ENCODE peak calls at places on chromosomes 2 and 18, in six cellular contexts. One of them, this sample, is unnamed.

GRCh38 chr18:6997802-6998201 is 119.8 kb downstream of the LAMA1 start:
- DNase-seq in activated naive CD8-positive, alpha-beta T cell treated with anti-CD3 and anti-CD28 coated beads, Interleukin-2, amount 50 U/mL, for 24 hours: no peak
- DNase-seq in EL: no peak
- DNase-seq in iPS DF 19.7: no peak
- DNase-seq in IMR-90: no peak
- DNase-seq in stimulated activated CD4-positive, alpha-beta T cell treated with anti-CD3 and anti-CD28 coated beads, Interleukin-4, amount 100 ng/mL, for 24 hours: no peak
- DNase-seq in this sample: no peak

GRCh38 chr2:53252115-53252514 is 515.5 kb upstream of the CHAC2 start:
- DNase-seq in EL: no peak
- DNase-seq in iPS DF 19.7: no peak
- DNase-seq in activated naive CD8-positive, alpha-beta T cell treated with anti-CD3 and anti-CD28 coated beads, Interleukin-2, amount 50 U/mL, for 24 hours: no peak
- DNase-seq in IMR-90: peak
- DNase-seq in stimulated activated CD4-positive, alpha-beta T cell treated with anti-CD3 and anti-CD28 coated beads, Interleukin-4, amount 100 ng/mL, for 24 hours: no peak
- DNase-seq in this sample: no peak

GRCh38 chr2:236168110-236169067 is at the start of gene GBX2:
- DNase-seq in EL: peak
- DNase-seq in stimulated activated CD4-positive, alpha-beta T cell treated with anti-CD3 and anti-CD28 coated beads, Interleukin-4, amount 100 ng/mL, for 24 hours: no peak
- DNase-seq in IMR-90: peak
- DNase-seq in activated naive CD8-positive, alpha-beta T cell treated with anti-CD3 and anti-CD28 coated beads, Interleukin-2, amount 50 U/mL, for 24 hours: no peak
- DNase-seq in iPS DF 19.7: no peak
- DNase-seq in this sample: peak

GRCh38 chr2:32632089-32632488 is 4.2 kb downstream of the TTC27 start:
- DNase-seq in EL: peak
- DNase-seq in activated naive CD8-positive, alpha-beta T cell treated with anti-CD3 and anti-CD28 coated beads, Interleukin-2, amount 50 U/mL, for 24 hours: peak
- DNase-seq in iPS DF 19.7: no peak
- DNase-seq in IMR-90: peak
- DNase-seq in stimulated activated CD4-positive, alpha-beta T cell treated with anti-CD3 and anti-CD28 coated beads, Interleukin-4, amount 100 ng/mL, for 24 hours: peak
- DNase-seq in this sample: peak

GRCh38 chr2:176080540-176081355 is 3.0 kb downstream of the EVX2 start:
- DNase-seq in IMR-90: no peak
- DNase-seq in stimulated activated CD4-positive, alpha-beta T cell treated with anti-CD3 and anti-CD28 coated beads, Interleukin-4, amount 100 ng/mL, for 24 hours: no peak
- DNase-seq in iPS DF 19.7: no peak
- DNase-seq in activated naive CD8-positive, alpha-beta T cell treated with anti-CD3 and anti-CD28 coated beads, Interleukin-2, amount 50 U/mL, for 24 hours: no peak
- DNase-seq in EL: peak
- DNase-seq in this sample: no peak

GRCh38 chr2:234286956-234287355 is 209.9 kb downstream of the ARL4C start:
- DNase-seq in stimulated activated CD4-positive, alpha-beta T cell treated with anti-CD3 and anti-CD28 coated beads, Interleukin-4, amount 100 ng/mL, for 24 hours: no peak
- DNase-seq in IMR-90: peak
- DNase-seq in activated naive CD8-positive, alpha-beta T cell treated with anti-CD3 and anti-CD28 coated beads, Interleukin-2, amount 50 U/mL, for 24 hours: no peak
- DNase-seq in iPS DF 19.7: no peak
- DNase-seq in EL: no peak
- DNase-seq in this sample: no peak

GRCh38 chr2:19363474-19363778 is 5.0 kb upstream of the OSR1 start:
- DNase-seq in activated naive CD8-positive, alpha-beta T cell treated with anti-CD3 and anti-CD28 coated beads, Interleukin-2, amount 50 U/mL, for 24 hours: no peak
- DNase-seq in IMR-90: no peak
- DNase-seq in stimulated activated CD4-positive, alpha-beta T cell treated with anti-CD3 and anti-CD28 coated beads, Interleukin-4, amount 100 ng/mL, for 24 hours: no peak
- DNase-seq in EL: no peak
- DNase-seq in iPS DF 19.7: no peak
- DNase-seq in this sample: no peak

GRCh38 chr2:42823744-42824453 is 31.5 kb upstream of the HAAO start:
- DNase-seq in activated naive CD8-positive, alpha-beta T cell treated with anti-CD3 and anti-CD28 coated beads, Interleukin-2, amount 50 U/mL, for 24 hours: no peak
- DNase-seq in EL: no peak
- DNase-seq in stimulated activated CD4-positive, alpha-beta T cell treated with anti-CD3 and anti-CD28 coated beads, Interleukin-4, amount 100 ng/mL, for 24 hours: no peak
- DNase-seq in iPS DF 19.7: no peak
- DNase-seq in IMR-90: peak
- DNase-seq in this sample: no peak

GRCh38 chr2:47651296-47651695 is 131.6 kb upstream of the MSH6 start:
- DNase-seq in activated naive CD8-positive, alpha-beta T cell treated with anti-CD3 and anti-CD28 coated beads, Interleukin-2, amount 50 U/mL, for 24 hours: no peak
- DNase-seq in iPS DF 19.7: no peak
- DNase-seq in EL: no peak
- DNase-seq in IMR-90: no peak
- DNase-seq in stimulated activated CD4-positive, alpha-beta T cell treated with anti-CD3 and anti-CD28 coated beads, Interleukin-4, amount 100 ng/mL, for 24 hours: no peak
- DNase-seq in this sample: no peak

GRCh38 chr18:52936931-52937330 is 596.9 kb downstream of the DCC start:
- DNase-seq in stimulated activated CD4-positive, alpha-beta T cell treated with anti-CD3 and anti-CD28 coated beads, Interleukin-4, amount 100 ng/mL, for 24 hours: no peak
- DNase-seq in activated naive CD8-positive, alpha-beta T cell treated with anti-CD3 and anti-CD28 coated beads, Interleukin-2, amount 50 U/mL, for 24 hours: no peak
- DNase-seq in iPS DF 19.7: no peak
- DNase-seq in IMR-90: no peak
- DNase-seq in EL: no peak
- DNase-seq in this sample: peak

GRCh38 chr2:224278531-224278930 is 123.4 kb downstream of the FAM124B start:
- DNase-seq in IMR-90: peak
- DNase-seq in stimulated activated CD4-positive, alpha-beta T cell treated with anti-CD3 and anti-CD28 coated beads, Interleukin-4, amount 100 ng/mL, for 24 hours: no peak
- DNase-seq in iPS DF 19.7: no peak
- DNase-seq in EL: peak
- DNase-seq in activated naive CD8-positive, alpha-beta T cell treated with anti-CD3 and anti-CD28 coated beads, Interleukin-2, amount 50 U/mL, for 24 hours: no peak
- DNase-seq in this sample: peak

GRCh38 chr2:21263622-21264021 is 139.9 kb downstream of the TDRD15 start:
- DNase-seq in stimulated activated CD4-positive, alpha-beta T cell treated with anti-CD3 and anti-CD28 coated beads, Interleukin-4, amount 100 ng/mL, for 24 hours: no peak
- DNase-seq in IMR-90: no peak
- DNase-seq in EL: no peak
- DNase-seq in iPS DF 19.7: no peak
- DNase-seq in activated naive CD8-positive, alpha-beta T cell treated with anti-CD3 and anti-CD28 coated beads, Interleukin-2, amount 50 U/mL, for 24 hours: no peak
- DNase-seq in this sample: no peak

GRCh38 chr2:128684523-128684922 is 365.9 kb upstream of the HS6ST1 start:
- DNase-seq in EL: no peak
- DNase-seq in stimulated activated CD4-positive, alpha-beta T cell treated with anti-CD3 and anti-CD28 coated beads, Interleukin-4, amount 100 ng/mL, for 24 hours: no peak
- DNase-seq in IMR-90: no peak
- DNase-seq in activated naive CD8-positive, alpha-beta T cell treated with anti-CD3 and anti-CD28 coated beads, Interleukin-2, amount 50 U/mL, for 24 hours: no peak
- DNase-seq in iPS DF 19.7: no peak
- DNase-seq in this sample: no peak

GRCh38 chr18:29626094-29626493 is 1416.4 kb downstream of the DSC3 start:
- DNase-seq in iPS DF 19.7: no peak
- DNase-seq in IMR-90: no peak
- DNase-seq in activated naive CD8-positive, alpha-beta T cell treated with anti-CD3 and anti-CD28 coated beads, Interleukin-2, amount 50 U/mL, for 24 hours: no peak
- DNase-seq in EL: no peak
- DNase-seq in stimulated activated CD4-positive, alpha-beta T cell treated with anti-CD3 and anti-CD28 coated beads, Interleukin-4, amount 100 ng/mL, for 24 hours: no peak
- DNase-seq in this sample: no peak

GRCh38 chr18:65221736-65222135 is 529.1 kb upstream of the CDH7 start:
- DNase-seq in activated naive CD8-positive, alpha-beta T cell treated with anti-CD3 and anti-CD28 coated beads, Interleukin-2, amount 50 U/mL, for 24 hours: no peak
- DNase-seq in stimulated activated CD4-positive, alpha-beta T cell treated with anti-CD3 and anti-CD28 coated beads, Interleukin-4, amount 100 ng/mL, for 24 hours: no peak
- DNase-seq in IMR-90: no peak
- DNase-seq in iPS DF 19.7: no peak
- DNase-seq in EL: no peak
- DNase-seq in this sample: no peak

GRCh38 chr2:150076281-150076680 is 411.2 kb downstream of the RND3 start:
- DNase-seq in activated naive CD8-positive, alpha-beta T cell treated with anti-CD3 and anti-CD28 coated beads, Interleukin-2, amount 50 U/mL, for 24 hours: no peak
- DNase-seq in iPS DF 19.7: no peak
- DNase-seq in stimulated activated CD4-positive, alpha-beta T cell treated with anti-CD3 and anti-CD28 coated beads, Interleukin-4, amount 100 ng/mL, for 24 hours: no peak
- DNase-seq in EL: peak
- DNase-seq in IMR-90: peak
- DNase-seq in this sample: peak

GRCh38 chr2:148875387-148876051 is 492 bp downstream of the KIF5C start:
- DNase-seq in iPS DF 19.7: no peak
- DNase-seq in stimulated activated CD4-positive, alpha-beta T cell treated with anti-CD3 and anti-CD28 coated beads, Interleukin-4, amount 100 ng/mL, for 24 hours: peak
- DNase-seq in activated naive CD8-positive, alpha-beta T cell treated with anti-CD3 and anti-CD28 coated beads, Interleukin-2, amount 50 U/mL, for 24 hours: peak
- DNase-seq in EL: no peak
- DNase-seq in IMR-90: no peak
- DNase-seq in this sample: no peak

GRCh38 chr2:97724501-97724900 is 11.1 kb downstream of the ZAP70 start:
- DNase-seq in activated naive CD8-positive, alpha-beta T cell treated with anti-CD3 and anti-CD28 coated beads, Interleukin-2, amount 50 U/mL, for 24 hours: no peak
- DNase-seq in stimulated activated CD4-positive, alpha-beta T cell treated with anti-CD3 and anti-CD28 coated beads, Interleukin-4, amount 100 ng/mL, for 24 hours: no peak
- DNase-seq in iPS DF 19.7: no peak
- DNase-seq in IMR-90: no peak
- DNase-seq in EL: no peak
- DNase-seq in this sample: no peak

GRCh38 chr2:136243638-136244557 is 125.9 kb upstream of the CXCR4 start:
- DNase-seq in stimulated activated CD4-positive, alpha-beta T cell treated with anti-CD3 and anti-CD28 coated beads, Interleukin-4, amount 100 ng/mL, for 24 hours: no peak
- DNase-seq in IMR-90: no peak
- DNase-seq in activated naive CD8-positive, alpha-beta T cell treated with anti-CD3 and anti-CD28 coated beads, Interleukin-2, amount 50 U/mL, for 24 hours: no peak
- DNase-seq in EL: no peak
- DNase-seq in iPS DF 19.7: no peak
- DNase-seq in this sample: no peak

GRCh38 chr18:23258566-23259265 is 123.4 kb downstream of the CABLES1 start:
- DNase-seq in activated naive CD8-positive, alpha-beta T cell treated with anti-CD3 and anti-CD28 coated beads, Interleukin-2, amount 50 U/mL, for 24 hours: no peak
- DNase-seq in EL: no peak
- DNase-seq in IMR-90: no peak
- DNase-seq in iPS DF 19.7: no peak
- DNase-seq in stimulated activated CD4-positive, alpha-beta T cell treated with anti-CD3 and anti-CD28 coated beads, Interleukin-4, amount 100 ng/mL, for 24 hours: no peak
- DNase-seq in this sample: no peak

GRCh38 chr2:39730685-39731302 is 48.3 kb downstream of the THUMPD2 start:
- DNase-seq in activated naive CD8-positive, alpha-beta T cell treated with anti-CD3 and anti-CD28 coated beads, Interleukin-2, amount 50 U/mL, for 24 hours: no peak
- DNase-seq in EL: peak
- DNase-seq in iPS DF 19.7: no peak
- DNase-seq in IMR-90: peak
- DNase-seq in stimulated activated CD4-positive, alpha-beta T cell treated with anti-CD3 and anti-CD28 coated beads, Interleukin-4, amount 100 ng/mL, for 24 hours: no peak
- DNase-seq in this sample: peak

GRCh38 chr2:95159690-95160449 is at the start of gene ZNF514:
- DNase-seq in activated naive CD8-positive, alpha-beta T cell treated with anti-CD3 and anti-CD28 coated beads, Interleukin-2, amount 50 U/mL, for 24 hours: peak
- DNase-seq in EL: peak
- DNase-seq in stimulated activated CD4-positive, alpha-beta T cell treated with anti-CD3 and anti-CD28 coated beads, Interleukin-4, amount 100 ng/mL, for 24 hours: peak
- DNase-seq in iPS DF 19.7: no peak
- DNase-seq in IMR-90: peak
- DNase-seq in this sample: peak

GRCh38 chr18:35042389-35043066 is 1.3 kb downstream of the MAPRE2 start:
- DNase-seq in iPS DF 19.7: no peak
- DNase-seq in activated naive CD8-positive, alpha-beta T cell treated with anti-CD3 and anti-CD28 coated beads, Interleukin-2, amount 50 U/mL, for 24 hours: no peak
- DNase-seq in EL: peak
- DNase-seq in IMR-90: no peak
- DNase-seq in stimulated activated CD4-positive, alpha-beta T cell treated with anti-CD3 and anti-CD28 coated beads, Interleukin-4, amount 100 ng/mL, for 24 hours: no peak
- DNase-seq in this sample: no peak

GRCh38 chr2:202771741-202772470 is 99.7 kb downstream of the ICA1L start:
- DNase-seq in iPS DF 19.7: no peak
- DNase-seq in activated naive CD8-positive, alpha-beta T cell treated with anti-CD3 and anti-CD28 coated beads, Interleukin-2, amount 50 U/mL, for 24 hours: no peak
- DNase-seq in EL: no peak
- DNase-seq in stimulated activated CD4-positive, alpha-beta T cell treated with anti-CD3 and anti-CD28 coated beads, Interleukin-4, amount 100 ng/mL, for 24 hours: no peak
- DNase-seq in IMR-90: peak
- DNase-seq in this sample: no peak

GRCh38 chr18:47531759-47532158 is 280.3 kb upstream of the SKOR2 start:
- DNase-seq in iPS DF 19.7: no peak
- DNase-seq in EL: no peak
- DNase-seq in IMR-90: no peak
- DNase-seq in activated naive CD8-positive, alpha-beta T cell treated with anti-CD3 and anti-CD28 coated beads, Interleukin-2, amount 50 U/mL, for 24 hours: no peak
- DNase-seq in stimulated activated CD4-positive, alpha-beta T cell treated with anti-CD3 and anti-CD28 coated beads, Interleukin-4, amount 100 ng/mL, for 24 hours: no peak
- DNase-seq in this sample: no peak

GRCh38 chr2:99571609-99572344 is 82.0 kb upstream of the REV1 start:
- DNase-seq in stimulated activated CD4-positive, alpha-beta T cell treated with anti-CD3 and anti-CD28 coated beads, Interleukin-4, amount 100 ng/mL, for 24 hours: no peak
- DNase-seq in activated naive CD8-positive, alpha-beta T cell treated with anti-CD3 and anti-CD28 coated beads, Interleukin-2, amount 50 U/mL, for 24 hours: no peak
- DNase-seq in EL: peak
- DNase-seq in IMR-90: no peak
- DNase-seq in iPS DF 19.7: no peak
- DNase-seq in this sample: peak

GRCh38 chr2:102046135-102046901 is 54.6 kb downstream of the IL1R2 start:
- DNase-seq in activated naive CD8-positive, alpha-beta T cell treated with anti-CD3 and anti-CD28 coated beads, Interleukin-2, amount 50 U/mL, for 24 hours: no peak
- DNase-seq in IMR-90: peak
- DNase-seq in stimulated activated CD4-positive, alpha-beta T cell treated with anti-CD3 and anti-CD28 coated beads, Interleukin-4, amount 100 ng/mL, for 24 hours: no peak
- DNase-seq in EL: no peak
- DNase-seq in iPS DF 19.7: no peak
- DNase-seq in this sample: peak

GRCh38 chr18:56028514-56028913 is 440.5 kb upstream of the TCF4 start:
- DNase-seq in EL: peak
- DNase-seq in iPS DF 19.7: no peak
- DNase-seq in activated naive CD8-positive, alpha-beta T cell treated with anti-CD3 and anti-CD28 coated beads, Interleukin-2, amount 50 U/mL, for 24 hours: no peak
- DNase-seq in stimulated activated CD4-positive, alpha-beta T cell treated with anti-CD3 and anti-CD28 coated beads, Interleukin-4, amount 100 ng/mL, for 24 hours: no peak
- DNase-seq in IMR-90: peak
- DNase-seq in this sample: peak

GRCh38 chr2:156329031-156329921 is 3.2 kb downstream of the NR4A2 start:
- DNase-seq in EL: no peak
- DNase-seq in iPS DF 19.7: no peak
- DNase-seq in stimulated activated CD4-positive, alpha-beta T cell treated with anti-CD3 and anti-CD28 coated beads, Interleukin-4, amount 100 ng/mL, for 24 hours: no peak
- DNase-seq in IMR-90: no peak
- DNase-seq in activated naive CD8-positive, alpha-beta T cell treated with anti-CD3 and anti-CD28 coated beads, Interleukin-2, amount 50 U/mL, for 24 hours: no peak
- DNase-seq in this sample: no peak

GRCh38 chr2:28338754-28339325 is 53.8 kb upstream of the FOSL2 start:
- DNase-seq in EL: no peak
- DNase-seq in activated naive CD8-positive, alpha-beta T cell treated with anti-CD3 and anti-CD28 coated beads, Interleukin-2, amount 50 U/mL, for 24 hours: no peak
- DNase-seq in stimulated activated CD4-positive, alpha-beta T cell treated with anti-CD3 and anti-CD28 coated beads, Interleukin-4, amount 100 ng/mL, for 24 hours: no peak
- DNase-seq in iPS DF 19.7: no peak
- DNase-seq in IMR-90: no peak
- DNase-seq in this sample: no peak

GRCh38 chr2:172101707-172102158 is 967 bp downstream of the DLX2 start:
- DNase-seq in iPS DF 19.7: no peak
- DNase-seq in stimulated activated CD4-positive, alpha-beta T cell treated with anti-CD3 and anti-CD28 coated beads, Interleukin-4, amount 100 ng/mL, for 24 hours: no peak
- DNase-seq in EL: peak
- DNase-seq in activated naive CD8-positive, alpha-beta T cell treated with anti-CD3 and anti-CD28 coated beads, Interleukin-2, amount 50 U/mL, for 24 hours: no peak
- DNase-seq in IMR-90: no peak
- DNase-seq in this sample: no peak

GRCh38 chr2:101081508-101081907 is 69.7 kb downstream of the TBC1D8 start:
- DNase-seq in EL: no peak
- DNase-seq in activated naive CD8-positive, alpha-beta T cell treated with anti-CD3 and anti-CD28 coated beads, Interleukin-2, amount 50 U/mL, for 24 hours: no peak
- DNase-seq in stimulated activated CD4-positive, alpha-beta T cell treated with anti-CD3 and anti-CD28 coated beads, Interleukin-4, amount 100 ng/mL, for 24 hours: no peak
- DNase-seq in IMR-90: no peak
- DNase-seq in iPS DF 19.7: no peak
- DNase-seq in this sample: no peak

GRCh38 chr2:12071343-12071742 is 324.9 kb downstream of the LPIN1 start:
- DNase-seq in IMR-90: no peak
- DNase-seq in EL: no peak
- DNase-seq in iPS DF 19.7: no peak
- DNase-seq in stimulated activated CD4-positive, alpha-beta T cell treated with anti-CD3 and anti-CD28 coated beads, Interleukin-4, amount 100 ng/mL, for 24 hours: no peak
- DNase-seq in activated naive CD8-positive, alpha-beta T cell treated with anti-CD3 and anti-CD28 coated beads, Interleukin-2, amount 50 U/mL, for 24 hours: no peak
- DNase-seq in this sample: no peak

GRCh38 chr2:127887452-127888219 is 1.9 kb upstream of the AMMECR1L start:
- DNase-seq in iPS DF 19.7: no peak
- DNase-seq in stimulated activated CD4-positive, alpha-beta T cell treated with anti-CD3 and anti-CD28 coated beads, Interleukin-4, amount 100 ng/mL, for 24 hours: no peak
- DNase-seq in EL: no peak
- DNase-seq in IMR-90: no peak
- DNase-seq in activated naive CD8-positive, alpha-beta T cell treated with anti-CD3 and anti-CD28 coated beads, Interleukin-2, amount 50 U/mL, for 24 hours: no peak
- DNase-seq in this sample: peak

GRCh38 chr18:49976810-49977209 is 163.5 kb upstream of the ACAA2 start:
- DNase-seq in iPS DF 19.7: no peak
- DNase-seq in activated naive CD8-positive, alpha-beta T cell treated with anti-CD3 and anti-CD28 coated beads, Interleukin-2, amount 50 U/mL, for 24 hours: no peak
- DNase-seq in IMR-90: no peak
- DNase-seq in EL: no peak
- DNase-seq in stimulated activated CD4-positive, alpha-beta T cell treated with anti-CD3 and anti-CD28 coated beads, Interleukin-4, amount 100 ng/mL, for 24 hours: no peak
- DNase-seq in this sample: no peak

GRCh38 chr2:158024288-158024898 is 77.3 kb upstream of the UPP2 start:
- DNase-seq in iPS DF 19.7: no peak
- DNase-seq in EL: peak
- DNase-seq in stimulated activated CD4-positive, alpha-beta T cell treated with anti-CD3 and anti-CD28 coated beads, Interleukin-4, amount 100 ng/mL, for 24 hours: peak
- DNase-seq in IMR-90: peak
- DNase-seq in activated naive CD8-positive, alpha-beta T cell treated with anti-CD3 and anti-CD28 coated beads, Interleukin-2, amount 50 U/mL, for 24 hours: peak
- DNase-seq in this sample: peak

GRCh38 chr2:30797381-30798015 is 9.7 kb downstream of the CAPN13 start:
- DNase-seq in iPS DF 19.7: no peak
- DNase-seq in IMR-90: no peak
- DNase-seq in stimulated activated CD4-positive, alpha-beta T cell treated with anti-CD3 and anti-CD28 coated beads, Interleukin-4, amount 100 ng/mL, for 24 hours: no peak
- DNase-seq in EL: no peak
- DNase-seq in activated naive CD8-positive, alpha-beta T cell treated with anti-CD3 and anti-CD28 coated beads, Interleukin-2, amount 50 U/mL, for 24 hours: no peak
- DNase-seq in this sample: no peak

GRCh38 chr18:48802543-48803428 is 148.0 kb downstream of the SMAD7 start:
- DNase-seq in activated naive CD8-positive, alpha-beta T cell treated with anti-CD3 and anti-CD28 coated beads, Interleukin-2, amount 50 U/mL, for 24 hours: no peak
- DNase-seq in stimulated activated CD4-positive, alpha-beta T cell treated with anti-CD3 and anti-CD28 coated beads, Interleukin-4, amount 100 ng/mL, for 24 hours: no peak
- DNase-seq in iPS DF 19.7: no peak
- DNase-seq in IMR-90: no peak
- DNase-seq in EL: no peak
- DNase-seq in this sample: no peak

GRCh38 chr2:3785220-3785889 is 82.0 kb downstream of the DCDC2C start:
- DNase-seq in EL: no peak
- DNase-seq in iPS DF 19.7: no peak
- DNase-seq in activated naive CD8-positive, alpha-beta T cell treated with anti-CD3 and anti-CD28 coated beads, Interleukin-2, amount 50 U/mL, for 24 hours: no peak
- DNase-seq in stimulated activated CD4-positive, alpha-beta T cell treated with anti-CD3 and anti-CD28 coated beads, Interleukin-4, amount 100 ng/mL, for 24 hours: no peak
- DNase-seq in IMR-90: peak
- DNase-seq in this sample: peak

GRCh38 chr18:7980136-7980535 is 413.0 kb downstream of the PTPRM start:
- DNase-seq in IMR-90: no peak
- DNase-seq in iPS DF 19.7: peak
- DNase-seq in EL: no peak
- DNase-seq in stimulated activated CD4-positive, alpha-beta T cell treated with anti-CD3 and anti-CD28 coated beads, Interleukin-4, amount 100 ng/mL, for 24 hours: no peak
- DNase-seq in activated naive CD8-positive, alpha-beta T cell treated with anti-CD3 and anti-CD28 coated beads, Interleukin-2, amount 50 U/mL, for 24 hours: no peak
- DNase-seq in this sample: no peak